ENCODE peak calls at places on chromosome 18, in six cellular contexts. One of them, this sample, is unnamed.
A peak's percentile ranks its signal among the peaks of the same experiment; 100 is the strongest.

GRCh38 chr18:433297-433696 is 67.2 kb downstream of the COLEC12 start:
- DNase-seq in tibial artery: no peak
- DNase-seq in H1: no peak
- DNase-seq in cardiac muscle cell: no peak
- DNase-seq in aorta: no peak
- DNase-seq in right atrium auricular region: no peak
- DNase-seq in this sample: no peak

GRCh38 chr18:28174181-28174906 is 2.6 kb downstream of the CDH2 start:
- DNase-seq in tibial artery: no peak
- DNase-seq in H1: no peak
- DNase-seq in cardiac muscle cell: peak; percentile 70
- DNase-seq in aorta: no peak
- DNase-seq in right atrium auricular region: no peak
- DNase-seq in this sample: no peak

GRCh38 chr18:48957616-48958015 is 6.9 kb upstream of the SMAD7 start:
- DNase-seq in tibial artery: no peak
- DNase-seq in H1: no peak
- DNase-seq in cardiac muscle cell: no peak
- DNase-seq in aorta: no peak
- DNase-seq in right atrium auricular region: no peak
- DNase-seq in this sample: no peak

GRCh38 chr18:59501876-59502221 is 142.8 kb upstream of the LMAN1 start:
- DNase-seq in tibial artery: no peak
- DNase-seq in H1: no peak
- DNase-seq in cardiac muscle cell: no peak
- DNase-seq in aorta: no peak
- DNase-seq in right atrium auricular region: no peak
- DNase-seq in this sample: no peak

GRCh38 chr18:54183390-54183789 is 41.1 kb downstream of the MBD2 start:
- DNase-seq in tibial artery: no peak
- DNase-seq in H1: no peak
- DNase-seq in cardiac muscle cell: no peak
- DNase-seq in aorta: no peak
- DNase-seq in right atrium auricular region: no peak
- DNase-seq in this sample: no peak

GRCh38 chr18:80204142-80204541 is 43.2 kb downstream of the PARD6G start:
- DNase-seq in tibial artery: no peak
- DNase-seq in H1: no peak
- DNase-seq in cardiac muscle cell: no peak
- DNase-seq in aorta: no peak
- DNase-seq in right atrium auricular region: no peak
- DNase-seq in this sample: no peak

GRCh38 chr18:47632970-47633635 is 297.4 kb downstream of the SMAD2 start:
- DNase-seq in tibial artery: no peak
- DNase-seq in H1: no peak
- DNase-seq in cardiac muscle cell: no peak
- DNase-seq in aorta: no peak
- DNase-seq in right atrium auricular region: no peak
- DNase-seq in this sample: no peak

GRCh38 chr18:27887711-27888495 is 289.0 kb downstream of the CDH2 start:
- DNase-seq in tibial artery: no peak
- DNase-seq in H1: no peak
- DNase-seq in cardiac muscle cell: no peak
- DNase-seq in aorta: no peak
- DNase-seq in right atrium auricular region: no peak
- DNase-seq in this sample: no peak

GRCh38 chr18:76532875-76533274 is 37.8 kb upstream of the ZNF516 start:
- DNase-seq in tibial artery: no peak
- DNase-seq in H1: no peak
- DNase-seq in cardiac muscle cell: no peak
- DNase-seq in aorta: no peak
- DNase-seq in right atrium auricular region: no peak
- DNase-seq in this sample: no peak

GRCh38 chr18:14976736-14977430 is 228.9 kb downstream of the ANKRD30B start:
- DNase-seq in tibial artery: no peak
- DNase-seq in H1: no peak
- DNase-seq in cardiac muscle cell: no peak
- DNase-seq in aorta: no peak
- DNase-seq in right atrium auricular region: no peak
- DNase-seq in this sample: no peak

GRCh38 chr18:26121476-26121875 is 12.2 kb upstream of the PSMA8 start:
- DNase-seq in tibial artery: no peak
- DNase-seq in H1: no peak
- DNase-seq in cardiac muscle cell: no peak
- DNase-seq in aorta: no peak
- DNase-seq in right atrium auricular region: no peak
- DNase-seq in this sample: no peak

GRCh38 chr18:38241736-38242135 is 676.1 kb upstream of the CELF4 start:
- DNase-seq in tibial artery: no peak
- DNase-seq in H1: no peak
- DNase-seq in cardiac muscle cell: no peak
- DNase-seq in aorta: no peak
- DNase-seq in right atrium auricular region: no peak
- DNase-seq in this sample: no peak

GRCh38 chr18:56458770-56459450 is 179.5 kb downstream of the TXNL1 start:
- DNase-seq in tibial artery: no peak
- DNase-seq in H1: no peak
- DNase-seq in cardiac muscle cell: no peak
- DNase-seq in aorta: no peak
- DNase-seq in right atrium auricular region: no peak
- DNase-seq in this sample: no peak

GRCh38 chr18:56711706-56712445 is 60.7 kb downstream of the WDR7 start:
- DNase-seq in tibial artery: no peak
- DNase-seq in H1: no peak
- DNase-seq in cardiac muscle cell: no peak
- DNase-seq in aorta: no peak
- DNase-seq in right atrium auricular region: no peak
- DNase-seq in this sample: no peak

GRCh38 chr18:49177071-49177470 is 226.3 kb upstream of the SMAD7 start:
- DNase-seq in tibial artery: no peak
- DNase-seq in H1: no peak
- DNase-seq in cardiac muscle cell: no peak
- DNase-seq in aorta: no peak
- DNase-seq in right atrium auricular region: no peak
- DNase-seq in this sample: no peak

GRCh38 chr18:70181015-70181414 is 24.5 kb downstream of the RTTN start:
- DNase-seq in tibial artery: no peak
- DNase-seq in H1: no peak
- DNase-seq in cardiac muscle cell: no peak
- DNase-seq in aorta: no peak
- DNase-seq in right atrium auricular region: no peak
- DNase-seq in this sample: no peak

GRCh38 chr18:58992301-58993231 is 127.9 kb downstream of the ZNF532 start:
- DNase-seq in tibial artery: no peak
- DNase-seq in H1: no peak
- DNase-seq in cardiac muscle cell: no peak
- DNase-seq in aorta: no peak
- DNase-seq in right atrium auricular region: no peak
- DNase-seq in this sample: no peak

GRCh38 chr18:59690216-59691045 is 6.8 kb downstream of the CCBE1 start:
- DNase-seq in tibial artery: no peak
- DNase-seq in H1: peak; percentile 38
- DNase-seq in cardiac muscle cell: no peak
- DNase-seq in aorta: no peak
- DNase-seq in right atrium auricular region: no peak
- DNase-seq in this sample: no peak

GRCh38 chr18:61855992-61856378 is 36.8 kb downstream of the RNF152 start:
- DNase-seq in tibial artery: no peak
- DNase-seq in H1: no peak
- DNase-seq in cardiac muscle cell: no peak
- DNase-seq in aorta: no peak
- DNase-seq in right atrium auricular region: no peak
- DNase-seq in this sample: no peak

GRCh38 chr18:48592540-48592939 is 53.7 kb downstream of the CTIF start:
- DNase-seq in tibial artery: peak; percentile 80
- DNase-seq in H1: no peak
- DNase-seq in cardiac muscle cell: no peak
- DNase-seq in aorta: no peak
- DNase-seq in right atrium auricular region: no peak
- DNase-seq in this sample: no peak

GRCh38 chr18:21408681-21409080 is 166.6 kb downstream of the GREB1L start:
- DNase-seq in tibial artery: no peak
- DNase-seq in H1: no peak
- DNase-seq in cardiac muscle cell: no peak
- DNase-seq in aorta: no peak
- DNase-seq in right atrium auricular region: no peak
- DNase-seq in this sample: no peak

GRCh38 chr18:21402272-21402671 is 160.2 kb downstream of the GREB1L start:
- DNase-seq in tibial artery: no peak
- DNase-seq in H1: no peak
- DNase-seq in cardiac muscle cell: no peak
- DNase-seq in aorta: no peak
- DNase-seq in right atrium auricular region: no peak
- DNase-seq in this sample: no peak

GRCh38 chr18:21406111-21406510 is 164.1 kb downstream of the GREB1L start:
- DNase-seq in tibial artery: no peak
- DNase-seq in H1: no peak
- DNase-seq in cardiac muscle cell: no peak
- DNase-seq in aorta: no peak
- DNase-seq in right atrium auricular region: no peak
- DNase-seq in this sample: no peak

DNA sequence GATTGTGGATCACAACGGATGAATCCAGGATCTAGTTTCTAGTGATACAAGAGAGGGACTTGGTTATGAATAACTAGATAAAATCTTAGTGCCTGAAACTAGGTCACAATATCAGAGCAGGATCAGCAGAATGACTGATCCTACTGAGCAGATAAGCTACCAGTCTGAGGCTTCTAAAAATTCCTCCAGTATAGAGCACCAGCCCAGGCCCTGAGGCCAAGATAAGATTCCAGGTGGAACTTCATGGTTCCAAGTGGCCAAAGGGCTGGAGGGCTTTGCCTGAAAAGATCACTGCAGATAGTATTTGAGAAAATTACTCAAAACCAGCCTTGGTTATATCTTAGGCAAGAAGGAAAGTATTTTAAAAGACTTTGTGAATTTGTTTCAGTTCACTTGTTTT is 162.4 kb downstream of the GREB1L start:
- DNase-seq in tibial artery: no peak
- DNase-seq in H1: no peak
- DNase-seq in cardiac muscle cell: no peak
- DNase-seq in aorta: no peak
- DNase-seq in right atrium auricular region: no peak
- DNase-seq in this sample: no peak
- H3K27ac ChIP-seq in tibial artery: no peak overlapping the region
- H3K27ac ChIP-seq in H1: no peak overlapping the region
- H3K27ac ChIP-seq in cardiac muscle cell: no peak overlapping the region
- H3K27ac ChIP-seq in aorta: no peak overlapping the region
- H3K27ac ChIP-seq in right atrium auricular region: no peak overlapping the region
- H3K27ac ChIP-seq in this sample: no peak overlapping the region

DNA sequence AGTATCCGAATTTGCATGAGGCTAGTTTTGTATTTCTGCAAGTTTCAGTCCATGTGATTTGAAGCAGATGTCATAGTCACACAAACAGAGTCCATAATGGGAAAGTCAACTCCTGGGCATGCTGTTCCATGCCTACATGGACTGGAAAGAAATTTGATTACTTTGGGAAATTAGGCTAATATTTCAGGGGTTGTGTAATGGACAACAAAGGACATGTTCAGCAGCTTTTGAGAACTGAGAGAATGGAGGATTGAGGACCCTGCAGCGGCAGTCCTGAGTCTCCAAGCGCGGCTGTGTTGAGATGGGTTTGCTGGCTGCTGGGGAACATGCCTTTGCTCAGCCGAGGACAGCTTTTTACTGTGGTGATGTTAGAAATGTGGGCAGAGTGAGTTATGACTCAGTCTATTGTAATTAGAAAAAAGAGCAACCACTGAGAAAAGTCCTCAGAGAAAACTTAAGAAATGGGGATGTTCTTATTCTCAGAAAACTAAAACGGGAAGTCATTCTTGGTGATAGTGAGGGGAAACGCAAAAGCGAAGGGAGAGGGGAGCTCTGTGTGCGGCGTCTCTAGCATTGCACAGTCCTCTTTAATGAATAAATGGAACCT is 149.2 kb downstream of the FAM210A start:
- DNase-seq in tibial artery: no peak
- DNase-seq in H1: no peak
- DNase-seq in cardiac muscle cell: no peak
- DNase-seq in aorta: no peak
- DNase-seq in right atrium auricular region: peak; percentile 70
- DNase-seq in this sample: no peak
- H3K27me3 ChIP-seq in tibial artery: no peaks in the 10 kb centered on the region
- H3K27me3 ChIP-seq in H1: no peaks in the 10 kb centered on the region
- H3K27me3 ChIP-seq in cardiac muscle cell: no peaks in the 10 kb centered on the region
- H3K27me3 ChIP-seq in aorta: no peaks in the 10 kb centered on the region
- H3K27me3 ChIP-seq in right atrium auricular region: no peaks in the 10 kb centered on the region
- H3K27me3 ChIP-seq in this sample: no peaks in the 10 kb centered on the region

DNA sequence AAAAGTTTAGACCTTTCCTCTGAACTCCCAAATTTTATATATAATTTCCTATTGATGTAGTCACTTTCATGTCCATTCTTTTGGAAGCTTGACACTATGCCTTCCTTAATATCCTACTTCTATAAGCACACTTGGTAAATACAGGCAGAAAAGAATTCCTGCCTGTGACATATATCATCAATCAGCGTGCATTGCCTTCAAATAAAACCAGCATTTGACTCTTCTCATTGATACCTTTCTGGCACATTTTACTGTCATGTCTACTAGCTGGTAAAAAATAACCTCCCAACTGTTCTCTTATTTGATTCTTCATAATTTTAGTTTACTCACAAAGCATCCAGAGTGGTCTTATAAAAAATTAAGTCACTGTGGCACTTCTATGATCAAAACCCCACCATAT is 693.5 kb downstream of the CBLN2 start:
- DNase-seq in tibial artery: no peak
- DNase-seq in H1: no peak
- DNase-seq in cardiac muscle cell: no peak
- DNase-seq in aorta: no peak
- DNase-seq in right atrium auricular region: no peak
- DNase-seq in this sample: no peak
- H3K9me3 ChIP-seq in tibial artery: no peaks in the 10 kb centered on the region
- H3K9me3 ChIP-seq in H1: peaks cover 64% of the 10 kb centered on the region
- H3K9me3 ChIP-seq in cardiac muscle cell: no peaks in the 10 kb centered on the region
- H3K9me3 ChIP-seq in aorta: no peaks in the 10 kb centered on the region
- H3K9me3 ChIP-seq in right atrium auricular region: no peaks in the 10 kb centered on the region
- H3K9me3 ChIP-seq in this sample: peaks cover 13% of the 10 kb centered on the region

DNA sequence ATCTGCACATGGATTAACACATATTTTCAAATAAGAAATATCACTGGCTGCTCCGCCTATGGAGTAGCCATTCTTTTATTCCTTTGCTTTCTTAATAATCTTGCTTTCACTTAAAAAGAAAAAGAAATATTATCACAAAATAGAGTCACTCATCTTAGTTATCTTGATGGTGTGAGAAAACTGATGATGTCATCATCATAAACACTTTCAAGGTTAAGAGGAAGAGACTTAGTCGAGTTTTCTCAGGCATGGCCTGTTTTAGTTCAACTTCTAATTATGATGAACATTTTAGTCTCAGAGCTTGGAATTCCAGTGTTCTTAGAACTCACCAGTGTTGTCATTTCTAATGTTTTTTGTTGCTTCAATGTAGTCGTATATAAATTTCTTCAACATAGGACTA is 506.1 kb downstream of the PTPRM start:
- DNase-seq in tibial artery: no peak
- DNase-seq in H1: no peak
- DNase-seq in cardiac muscle cell: no peak
- DNase-seq in aorta: no peak
- DNase-seq in right atrium auricular region: no peak
- DNase-seq in this sample: no peak
- H3K27ac ChIP-seq in tibial artery: no peak overlapping the region
- H3K27ac ChIP-seq in H1: no peak overlapping the region
- H3K27ac ChIP-seq in cardiac muscle cell: no peak overlapping the region
- H3K27ac ChIP-seq in aorta: no peak overlapping the region
- H3K27ac ChIP-seq in right atrium auricular region: no peak overlapping the region
- H3K27ac ChIP-seq in this sample: no peak overlapping the region